ENCODE peak calls at places on chromosome 16, in five cellular contexts. One of them, this sample, is unnamed.

GRCh38 chr16:681746-682427 is 1.7 kb downstream of the STUB1 start:
- DNase-seq in Caco-2: no peak
- DNase-seq in fibroblast of villous mesenchyme: peak; percentile 24
- DNase-seq in neural progenitor cell: no peak
- DNase-seq in A549: no peak
- DNase-seq in this sample: peak; percentile 66

GRCh38 chr16:56279132-56279531 is 87.8 kb downstream of the GNAO1 start:
- DNase-seq in Caco-2: no peak
- DNase-seq in fibroblast of villous mesenchyme: no peak
- DNase-seq in neural progenitor cell: no peak
- DNase-seq in A549: no peak
- DNase-seq in this sample: no peak

GRCh38 chr16:89931305-89931896 is 8.3 kb downstream of the TUBB3 start:
- DNase-seq in Caco-2: no peak
- DNase-seq in fibroblast of villous mesenchyme: no peak
- DNase-seq in neural progenitor cell: no peak
- DNase-seq in A549: no peak
- DNase-seq in this sample: no peak

GRCh38 chr16:637081-638018 is 1.2 kb upstream of the METTL26 start:
- DNase-seq in Caco-2: peak; percentile 84
- DNase-seq in fibroblast of villous mesenchyme: peak; percentile 92
- DNase-seq in neural progenitor cell: peak; percentile 73
- DNase-seq in A549: peak; percentile 90
- DNase-seq in this sample: peak; percentile 80

GRCh38 chr16:86101912-86102187 is 202.9 kb downstream of the IRF8 start:
- DNase-seq in Caco-2: no peak
- DNase-seq in fibroblast of villous mesenchyme: no peak
- DNase-seq in neural progenitor cell: no peak
- DNase-seq in A549: no peak
- DNase-seq in this sample: no peak

GRCh38 chr16:75919664-75920063 is 193.4 kb upstream of the CPHXL start:
- DNase-seq in Caco-2: no peak
- DNase-seq in fibroblast of villous mesenchyme: peak; percentile 3
- DNase-seq in neural progenitor cell: no peak
- DNase-seq in A549: no peak
- DNase-seq in this sample: peak; percentile 44

GRCh38 chr16:1407749-1408148 is 6.8 kb downstream of the UNKL start:
- DNase-seq in Caco-2: no peak
- DNase-seq in fibroblast of villous mesenchyme: peak; percentile 27
- DNase-seq in neural progenitor cell: no peak
- DNase-seq in A549: no peak
- DNase-seq in this sample: peak; percentile 64

GRCh38 chr16:11797166-11797956 is at the start of gene ZC3H7A:
- DNase-seq in Caco-2: peak; percentile 96
- DNase-seq in fibroblast of villous mesenchyme: peak; percentile 98
- DNase-seq in neural progenitor cell: peak; percentile 99
- DNase-seq in A549: peak; percentile 99
- DNase-seq in this sample: peak; percentile 96

GRCh38 chr16:4529085-4530060 is 9.2 kb downstream of the CDIP1 start:
- DNase-seq in Caco-2: no peak
- DNase-seq in fibroblast of villous mesenchyme: peak; percentile 71
- DNase-seq in neural progenitor cell: peak; percentile 52
- DNase-seq in A549: no peak
- DNase-seq in this sample: peak; percentile 42

GRCh38 chr16:46817961-46818360 is 13.0 kb downstream of the C16orf87 start:
- DNase-seq in Caco-2: no peak
- DNase-seq in fibroblast of villous mesenchyme: peak; percentile 33
- DNase-seq in neural progenitor cell: no peak
- DNase-seq in A549: no peak
- DNase-seq in this sample: peak; percentile 19

GRCh38 chr16:11085025-11085485 is 140.7 kb downstream of the CLEC16A start:
- DNase-seq in Caco-2: no peak
- DNase-seq in fibroblast of villous mesenchyme: no peak
- DNase-seq in neural progenitor cell: peak; percentile 32
- DNase-seq in A549: no peak
- DNase-seq in this sample: peak; percentile 46

GRCh38 chr16:15033309-15033707 is 22.6 kb downstream of the NTAN1 start:
- DNase-seq in Caco-2: no peak
- DNase-seq in fibroblast of villous mesenchyme: no peak
- DNase-seq in neural progenitor cell: no peak
- DNase-seq in A549: no peak
- DNase-seq in this sample: no peak

GRCh38 chr16:82867425-82867824 is 240.7 kb downstream of the CDH13 start:
- DNase-seq in Caco-2: no peak
- DNase-seq in fibroblast of villous mesenchyme: peak; percentile 33
- DNase-seq in neural progenitor cell: no peak
- DNase-seq in A549: no peak
- DNase-seq in this sample: peak; percentile 35

GRCh38 chr16:88060524-88061219 is 109.4 kb downstream of the BANP start:
- DNase-seq in Caco-2: no peak
- DNase-seq in fibroblast of villous mesenchyme: no peak
- DNase-seq in neural progenitor cell: peak; percentile 1
- DNase-seq in A549: no peak
- DNase-seq in this sample: no peak

GRCh38 chr16:66960270-66960669 is 796 bp upstream of the CES3 start:
- DNase-seq in Caco-2: no peak
- DNase-seq in fibroblast of villous mesenchyme: no peak
- DNase-seq in neural progenitor cell: no peak
- DNase-seq in A549: no peak
- DNase-seq in this sample: no peak

GRCh38 chr16:4945560-4946502 is 8.9 kb upstream of the PPL start:
- DNase-seq in Caco-2: peak; percentile 31
- DNase-seq in fibroblast of villous mesenchyme: peak; percentile 37
- DNase-seq in neural progenitor cell: no peak
- DNase-seq in A549: peak; percentile 74
- DNase-seq in this sample: peak; percentile 33

GRCh38 chr16:16857603-16858283 is 478.8 kb downstream of the NPIPA7 start:
- DNase-seq in Caco-2: no peak
- DNase-seq in fibroblast of villous mesenchyme: no peak
- DNase-seq in neural progenitor cell: no peak
- DNase-seq in A549: peak; percentile 91
- DNase-seq in this sample: no peak

GRCh38 chr16:75506567-75506966 is 11.3 kb upstream of the CHST6 start:
- DNase-seq in Caco-2: no peak
- DNase-seq in fibroblast of villous mesenchyme: peak; percentile 82
- DNase-seq in neural progenitor cell: no peak
- DNase-seq in A549: peak; percentile 73
- DNase-seq in this sample: peak; percentile 94

GRCh38 chr16:54034684-54035083 is 251.9 kb downstream of the IRX3 start:
- DNase-seq in Caco-2: no peak
- DNase-seq in fibroblast of villous mesenchyme: no peak
- DNase-seq in neural progenitor cell: no peak
- DNase-seq in A549: no peak
- DNase-seq in this sample: peak; percentile 47

GRCh38 chr16:47311738-47312505 is 148.9 kb downstream of the ITFG1 start:
- DNase-seq in Caco-2: no peak
- DNase-seq in fibroblast of villous mesenchyme: no peak
- DNase-seq in neural progenitor cell: peak; percentile 20
- DNase-seq in A549: peak; percentile 10
- DNase-seq in this sample: peak; percentile 13

GRCh38 chr16:85239871-85240270 is 127.6 kb upstream of the CIBAR2 start:
- DNase-seq in Caco-2: no peak
- DNase-seq in fibroblast of villous mesenchyme: no peak
- DNase-seq in neural progenitor cell: no peak
- DNase-seq in A549: no peak
- DNase-seq in this sample: no peak

GRCh38 chr16:24178496-24178895 is 77.6 kb upstream of the CACNG3 start:
- DNase-seq in Caco-2: peak; percentile 20
- DNase-seq in fibroblast of villous mesenchyme: no peak
- DNase-seq in neural progenitor cell: peak; percentile 74
- DNase-seq in A549: no peak
- DNase-seq in this sample: no peak

GRCh38 chr16:53129281-53130192 is 74.7 kb downstream of the CHD9 start:
- DNase-seq in Caco-2: no peak
- DNase-seq in fibroblast of villous mesenchyme: peak; percentile 78
- DNase-seq in neural progenitor cell: no peak
- DNase-seq in A549: no peak
- DNase-seq in this sample: peak; percentile 73

GRCh38 chr16:73813523-73813922 is 483.1 kb upstream of the PSMD7 start:
- DNase-seq in Caco-2: no peak
- DNase-seq in fibroblast of villous mesenchyme: no peak
- DNase-seq in neural progenitor cell: no peak
- DNase-seq in A549: no peak
- DNase-seq in this sample: no peak

GRCh38 chr16:50400967-50401348 is 32.2 kb upstream of the BRD7 start:
- DNase-seq in Caco-2: no peak
- DNase-seq in fibroblast of villous mesenchyme: no peak
- DNase-seq in neural progenitor cell: no peak
- DNase-seq in A549: no peak
- DNase-seq in this sample: peak; percentile 18

GRCh38 chr16:30187971-30188561 is 4.7 kb downstream of the CORO1A start:
- DNase-seq in Caco-2: no peak
- DNase-seq in fibroblast of villous mesenchyme: no peak
- DNase-seq in neural progenitor cell: no peak
- DNase-seq in A549: no peak
- DNase-seq in this sample: no peak

GRCh38 chr16:88772871-88773811 is 11.9 kb downstream of the PIEZO1 start:
- DNase-seq in Caco-2: peak; percentile 65
- DNase-seq in fibroblast of villous mesenchyme: peak; percentile 94
- DNase-seq in neural progenitor cell: peak; percentile 64
- DNase-seq in A549: no peak
- DNase-seq in this sample: peak; percentile 93

GRCh38 chr16:81071816-81072215 is 5.2 kb downstream of the C16orf46 start:
- DNase-seq in Caco-2: no peak
- DNase-seq in fibroblast of villous mesenchyme: peak; percentile 61
- DNase-seq in neural progenitor cell: no peak
- DNase-seq in A549: peak; percentile 18
- DNase-seq in this sample: peak; percentile 23

GRCh38 chr16:8579559-8579958 is 10.8 kb downstream of the TMEM114 start:
- DNase-seq in Caco-2: no peak
- DNase-seq in fibroblast of villous mesenchyme: no peak
- DNase-seq in neural progenitor cell: no peak
- DNase-seq in A549: no peak
- DNase-seq in this sample: no peak

GRCh38 chr16:676565-677297 is 1.3 kb downstream of the RHBDL1 start:
- DNase-seq in Caco-2: no peak
- DNase-seq in fibroblast of villous mesenchyme: no peak
- DNase-seq in neural progenitor cell: no peak
- DNase-seq in A549: no peak
- DNase-seq in this sample: no peak

GRCh38 chr16:55543470-55543869 is 23.0 kb upstream of the CAPNS2 start:
- DNase-seq in Caco-2: peak; percentile 30
- DNase-seq in fibroblast of villous mesenchyme: peak; percentile 61
- DNase-seq in neural progenitor cell: peak; percentile 38
- DNase-seq in A549: peak; percentile 31
- DNase-seq in this sample: peak; percentile 63

GRCh38 chr16:53991181-53992056 is 287.5 kb downstream of the FTO start:
- DNase-seq in Caco-2: no peak
- DNase-seq in fibroblast of villous mesenchyme: peak; percentile 75
- DNase-seq in neural progenitor cell: peak; percentile 11
- DNase-seq in A549: no peak
- DNase-seq in this sample: peak; percentile 45

GRCh38 chr16:7025616-7026190 is 306.9 kb upstream of the RBFOX1 start:
- DNase-seq in Caco-2: peak; percentile 83
- DNase-seq in fibroblast of villous mesenchyme: no peak
- DNase-seq in neural progenitor cell: peak; percentile 91
- DNase-seq in A549: peak; percentile 63
- DNase-seq in this sample: no peak

GRCh38 chr16:12340151-12340733 is 363.7 kb downstream of the SNX29 start:
- DNase-seq in Caco-2: peak; percentile 42
- DNase-seq in fibroblast of villous mesenchyme: peak; percentile 51
- DNase-seq in neural progenitor cell: peak; percentile 64
- DNase-seq in A549: peak; percentile 51
- DNase-seq in this sample: peak; percentile 67

GRCh38 chr16:68470461-68471150 is 22.3 kb upstream of the SMPD3 start:
- DNase-seq in Caco-2: no peak
- DNase-seq in fibroblast of villous mesenchyme: no peak
- DNase-seq in neural progenitor cell: no peak
- DNase-seq in A549: no peak
- DNase-seq in this sample: no peak
- H3K4me3 ChIP-seq in Caco-2: no peak overlapping the region
- H3K4me3 ChIP-seq in fibroblast of villous mesenchyme: no peak overlapping the region
- H3K4me3 ChIP-seq in neural progenitor cell: no peak overlapping the region
- H3K4me3 ChIP-seq in A549: no peak overlapping the region
- H3K4me3 ChIP-seq in this sample: no peak overlapping the region

GRCh38 chr16:2966043-2966802 is 2.1 kb downstream of the KREMEN2 start:
- DNase-seq in Caco-2: no peak
- DNase-seq in fibroblast of villous mesenchyme: no peak
- DNase-seq in neural progenitor cell: peak; percentile 1
- DNase-seq in A549: no peak
- DNase-seq in this sample: no peak

GRCh38 chr16:2962334-2963073 is 1.6 kb upstream of the KREMEN2 start:
- DNase-seq in Caco-2: no peak
- DNase-seq in fibroblast of villous mesenchyme: no peak
- DNase-seq in neural progenitor cell: peak; percentile 24
- DNase-seq in A549: no peak
- DNase-seq in this sample: no peak

GRCh38 chr16:2963611-2964415 is at the start of gene KREMEN2:
- DNase-seq in Caco-2: peak; percentile 85
- DNase-seq in fibroblast of villous mesenchyme: peak; percentile 22
- DNase-seq in neural progenitor cell: peak; percentile 79
- DNase-seq in A549: peak; percentile 85
- DNase-seq in this sample: no peak

GRCh38 chr16:2963074-2963610 is 933 bp upstream of the KREMEN2 start:
- DNase-seq in Caco-2: no peak
- DNase-seq in fibroblast of villous mesenchyme: no peak
- DNase-seq in neural progenitor cell: peak; percentile 54
- DNase-seq in A549: no peak
- DNase-seq in this sample: no peak

GRCh38 chr16:2964416-2965223 is 545 bp downstream of the KREMEN2 start:
- DNase-seq in Caco-2: peak; percentile 91
- DNase-seq in fibroblast of villous mesenchyme: no peak
- DNase-seq in neural progenitor cell: peak; percentile 96
- DNase-seq in A549: peak; percentile 84
- DNase-seq in this sample: no peak
- H3K4me3 ChIP-seq in Caco-2: peak overlapping the region; percentile 54
- H3K4me3 ChIP-seq in fibroblast of villous mesenchyme: peak overlapping the region; percentile 46
- H3K4me3 ChIP-seq in neural progenitor cell: peak overlapping the region; percentile 63
- H3K4me3 ChIP-seq in A549: peak overlapping the region; percentile 51
- H3K4me3 ChIP-seq in this sample: no peak overlapping the region

GRCh38 chr16:83936581-83937165 is 16.4 kb upstream of the OSGIN1 start:
- DNase-seq in Caco-2: no peak
- DNase-seq in fibroblast of villous mesenchyme: no peak
- DNase-seq in neural progenitor cell: no peak
- DNase-seq in A549: no peak
- DNase-seq in this sample: no peak

GRCh38 chr16:83940157-83940556 is 12.9 kb upstream of the OSGIN1 start:
- DNase-seq in Caco-2: no peak
- DNase-seq in fibroblast of villous mesenchyme: no peak
- DNase-seq in neural progenitor cell: no peak
- DNase-seq in A549: no peak
- DNase-seq in this sample: no peak

GRCh38 chr16:83937267-83937666 is 15.8 kb upstream of the OSGIN1 start:
- DNase-seq in Caco-2: no peak
- DNase-seq in fibroblast of villous mesenchyme: no peak
- DNase-seq in neural progenitor cell: no peak
- DNase-seq in A549: no peak
- DNase-seq in this sample: no peak

GRCh38 chr16:83939266-83939856 is 13.7 kb upstream of the OSGIN1 start:
- DNase-seq in Caco-2: no peak
- DNase-seq in fibroblast of villous mesenchyme: no peak
- DNase-seq in neural progenitor cell: no peak
- DNase-seq in A549: no peak
- DNase-seq in this sample: no peak

GRCh38 chr16:83937922-83938875 is 14.8 kb upstream of the OSGIN1 start:
- DNase-seq in Caco-2: no peak
- DNase-seq in fibroblast of villous mesenchyme: no peak
- DNase-seq in neural progenitor cell: no peak
- DNase-seq in A549: no peak
- DNase-seq in this sample: no peak
- H3K4me3 ChIP-seq in Caco-2: no peak overlapping the region
- H3K4me3 ChIP-seq in fibroblast of villous mesenchyme: no peak overlapping the region
- H3K4me3 ChIP-seq in neural progenitor cell: no peak overlapping the region
- H3K4me3 ChIP-seq in A549: no peak overlapping the region
- H3K4me3 ChIP-seq in this sample: no peak overlapping the region

GRCh38 chr16:3170440-3171180 is 17.4 kb upstream of the OR1F1 start:
- DNase-seq in Caco-2: no peak
- DNase-seq in fibroblast of villous mesenchyme: no peak
- DNase-seq in neural progenitor cell: peak; percentile 57
- DNase-seq in A549: no peak
- DNase-seq in this sample: no peak
- H3K4me3 ChIP-seq in Caco-2: peak overlapping the region; percentile 32
- H3K4me3 ChIP-seq in fibroblast of villous mesenchyme: peak overlapping the region; percentile 5
- H3K4me3 ChIP-seq in neural progenitor cell: peak overlapping the region; percentile 41
- H3K4me3 ChIP-seq in A549: no peak overlapping the region
- H3K4me3 ChIP-seq in this sample: peak overlapping the region; percentile 29